ENCODE peak calls at places on chromosomes 6 and 20, in four cellular contexts. B is fibroblast of lung; N is activated CD8-positive, alpha-beta memory T cell treated with anti-CD3 and anti-CD28 coated beads for 48 hours; L is central memory CD4-positive, alpha-beta T cell. A is an unnamed sample.

GRCh38 chr6:47897233-47897632 is 115.4 kb downstream of the OPN5 start:
- DNase-seq in B (peak; percentile 51), N (no peak), L (no peak), A (no peak)

GRCh38 chr6:111599259-111599658 is 6.4 kb downstream of the TRAF3IP2 start:
- DNase-seq in B (no peak), N (no peak), L (no peak), A (no peak)

GRCh38 chr6:107716688-107717089 is 107.4 kb downstream of the SCML4 start:
- DNase-seq in B (peak; percentile 21), N (peak; percentile 43), L (peak; percentile 89), A (peak; percentile 27)

GRCh38 chr6:501891-502601 is 110.5 kb downstream of the IRF4 start:
- DNase-seq in B (no peak), N (peak; percentile 54), L (peak; percentile 42), A (no peak)

GRCh38 chr6:8027965-8028651 is 36.1 kb downstream of the BLOC1S5 start:
- DNase-seq in B (peak; percentile 28), N (no peak), L (no peak), A (peak; percentile 67)

GRCh38 chr20:57384486-57384885 is 6.7 kb upstream of the RBM38 start:
- DNase-seq in B (no peak), N (no peak), L (no peak), A (no peak)

GRCh38 chr6:116220172-116220571 is 33.7 kb downstream of the TSPYL4 start:
- DNase-seq in B (peak; percentile 38), N (no peak), L (no peak), A (peak; percentile 26)

GRCh38 chr6:45827952-45828530 is 187.6 kb downstream of the CLIC5 start:
- DNase-seq in B (no peak), N (no peak), L (no peak), A (no peak)

GRCh38 chr6:16770701-16771569 is 9.7 kb upstream of the ATXN1 start:
- DNase-seq in B (peak; percentile 79), N (peak; percentile 38), L (peak; percentile 71), A (peak; percentile 83)

GRCh38 chr20:44532981-44533331 is 11.1 kb upstream of the SERINC3 start:
- DNase-seq in B (peak; percentile 54), N (no peak), L (peak; percentile 19), A (peak; percentile 30)

GRCh38 chr20:63123326-63123725 is 92.6 kb downstream of the YTHDF1 start:
- DNase-seq in B (no peak), N (no peak), L (no peak), A (no peak)

GRCh38 chr20:16898433-16898832 is 150.3 kb downstream of the OTOR start:
- DNase-seq in B (peak; percentile 5), N (no peak), L (no peak), A (no peak)

GRCh38 chr6:136927313-136927712 is 5.2 kb downstream of the SLC35D3 start:
- DNase-seq in B (no peak), N (no peak), L (no peak), A (peak; percentile 15)

GRCh38 chr20:14896569-14896968 is 559.2 kb upstream of the FLRT3 start:
- DNase-seq in B (no peak), N (no peak), L (no peak), A (no peak)

GRCh38 chr6:149153100-149153499 is 164.4 kb upstream of the TAB2 start:
- DNase-seq in B (no peak), N (no peak), L (no peak), A (no peak)

GRCh38 chr6:159701413-159701999 is 8.5 kb upstream of the SOD2 start:
- DNase-seq in B (peak; percentile 90), N (no peak), L (no peak), A (peak; percentile 91)

GRCh38 chr20:44800398-44801046 is 9.8 kb downstream of the RIMS4 start:
- DNase-seq in B (no peak), N (no peak), L (no peak), A (no peak)

GRCh38 chr6:56259682-56260081 is 12.3 kb upstream of the COL21A1 start:
- DNase-seq in B (peak; percentile 49), N (no peak), L (no peak), A (peak; percentile 71)

GRCh38 chr6:34560366-34561226 is 4.5 kb upstream of the SPDEF start:
- DNase-seq in B (peak; percentile 68), N (no peak), L (no peak), A (peak; percentile 35)

GRCh38 chr6:153024401-153025017 is 22.0 kb upstream of the MTRF1L start:
- DNase-seq in B (peak; percentile 38), N (no peak), L (peak; percentile 52), A (peak; percentile 73)

GRCh38 chr20:47250360-47250759 is 106.1 kb downstream of the ZMYND8 start:
- DNase-seq in B (no peak), N (no peak), L (no peak), A (no peak)

GRCh38 chr6:72748759-72749158 is 126.9 kb downstream of the KCNQ5 start:
- DNase-seq in B (peak; percentile 95), N (no peak), L (no peak), A (peak; percentile 78)

GRCh38 chr6:93376026-93376540 is 43.3 kb downstream of the EPHA7 start:
- DNase-seq in B (no peak), N (no peak), L (no peak), A (no peak)

GRCh38 chr6:89888871-89889270 is 5.4 kb upstream of the GJA10 start:
- DNase-seq in B (no peak), N (no peak), L (no peak), A (no peak)

GRCh38 chr6:33312361-33313104 is 1.3 kb downstream of the TAPBP start:
- DNase-seq in B (peak; percentile 80), N (peak; percentile 44), L (peak; percentile 83), A (peak; percentile 75)

GRCh38 chr6:33073431-33073871 is at the start of gene HLA-DPA1:
- DNase-seq in B (no peak), N (no peak), L (peak; percentile 31), A (peak; percentile 22)

GRCh38 chr20:50567860-50568548 is 57.8 kb downstream of the PTPN1 start:
- DNase-seq in B (no peak), N (no peak), L (no peak), A (no peak)

GRCh38 chr20:23889775-23890187 is 10.2 kb upstream of the CST5 start:
- DNase-seq in B (no peak), N (no peak), L (peak; percentile 61), A (peak; percentile 32)

GRCh38 chr6:1394591-1395463 is 5.5 kb downstream of the FOXF2 start:
- DNase-seq in B (no peak), N (no peak), L (no peak), A (no peak)

A was measured in fibroblast of pulmonary artery.